ENCODE peak calls at places on chromosomes 5 and 9, in six cellular contexts. One of them, this sample, is unnamed.

GRCh38 chr9:129714393-129715051 is 38.3 kb downstream of the PTGES start:
- DNase-seq in A549: no peak
- DNase-seq in heart left ventricle: no peak
- DNase-seq in sigmoid colon: no peak
- DNase-seq in K562: no peak
- DNase-seq in PC-3: no peak
- DNase-seq in this sample: no peak

GRCh38 chr5:108753331-108753730 is 5.6 kb downstream of the FER start:
- DNase-seq in A549: no peak
- DNase-seq in heart left ventricle: no peak
- DNase-seq in PC-3: peak; percentile 44
- DNase-seq in sigmoid colon: no peak
- DNase-seq in K562: no peak
- DNase-seq in this sample: no peak

GRCh38 chr9:4292781-4293180 is 7.1 kb downstream of the GLIS3 start:
- DNase-seq in A549: no peak
- DNase-seq in sigmoid colon: no peak
- DNase-seq in PC-3: no peak
- DNase-seq in K562: no peak
- DNase-seq in heart left ventricle: no peak
- DNase-seq in this sample: no peak

GRCh38 chr5:113336975-113337374 is 97.8 kb downstream of the TSSK1B start:
- DNase-seq in sigmoid colon: no peak
- DNase-seq in K562: no peak
- DNase-seq in PC-3: peak; percentile 72
- DNase-seq in A549: peak; percentile 10
- DNase-seq in heart left ventricle: peak; percentile 40
- DNase-seq in this sample: peak; percentile 55

GRCh38 chr5:9851458-9851857 is 221.3 kb upstream of the TAS2R1 start:
- DNase-seq in A549: peak; percentile 10
- DNase-seq in PC-3: peak; percentile 92
- DNase-seq in heart left ventricle: no peak
- DNase-seq in sigmoid colon: no peak
- DNase-seq in K562: no peak
- DNase-seq in this sample: peak; percentile 18

GRCh38 chr5:143426437-143426991 is 23.0 kb upstream of the NR3C1 start:
- DNase-seq in PC-3: no peak
- DNase-seq in heart left ventricle: no peak
- DNase-seq in K562: no peak
- DNase-seq in A549: no peak
- DNase-seq in sigmoid colon: no peak
- DNase-seq in this sample: no peak

GRCh38 chr5:55437452-55437851 is 97.3 kb downstream of the PLPP1 start:
- DNase-seq in A549: no peak
- DNase-seq in PC-3: no peak
- DNase-seq in sigmoid colon: no peak
- DNase-seq in heart left ventricle: no peak
- DNase-seq in K562: no peak
- DNase-seq in this sample: no peak

GRCh38 chr9:89498845-89499480 is 1.1 kb upstream of the SEMA4D start:
- DNase-seq in heart left ventricle: no peak
- DNase-seq in K562: no peak
- DNase-seq in A549: no peak
- DNase-seq in PC-3: no peak
- DNase-seq in sigmoid colon: no peak
- DNase-seq in this sample: no peak

GRCh38 chr5:56244676-56245075 is 11.5 kb upstream of the ANKRD55 start:
- DNase-seq in sigmoid colon: no peak
- DNase-seq in K562: no peak
- DNase-seq in PC-3: no peak
- DNase-seq in heart left ventricle: no peak
- DNase-seq in A549: no peak
- DNase-seq in this sample: no peak

GRCh38 chr5:368162-369084 is 46.9 kb downstream of the AHRR start:
- DNase-seq in heart left ventricle: no peak
- DNase-seq in PC-3: no peak
- DNase-seq in A549: no peak
- DNase-seq in sigmoid colon: no peak
- DNase-seq in K562: no peak
- DNase-seq in this sample: no peak

GRCh38 chr5:124583469-124584350 is 162.7 kb downstream of the ZNF608 start:
- DNase-seq in K562: peak; percentile 24
- DNase-seq in heart left ventricle: no peak
- DNase-seq in PC-3: peak; percentile 80
- DNase-seq in A549: peak; percentile 56
- DNase-seq in sigmoid colon: no peak
- DNase-seq in this sample: peak; percentile 82

GRCh38 chr5:42880621-42881020 is 68.9 kb upstream of the SELENOP start:
- DNase-seq in sigmoid colon: no peak
- DNase-seq in heart left ventricle: no peak
- DNase-seq in PC-3: no peak
- DNase-seq in A549: no peak
- DNase-seq in K562: no peak
- DNase-seq in this sample: no peak

GRCh38 chr9:91465420-91465819 is 41.8 kb upstream of the NFIL3 start:
- DNase-seq in A549: no peak
- DNase-seq in PC-3: peak; percentile 81
- DNase-seq in sigmoid colon: no peak
- DNase-seq in heart left ventricle: no peak
- DNase-seq in K562: no peak
- DNase-seq in this sample: peak; percentile 31

GRCh38 chr9:6562194-6562593 is 83.3 kb downstream of the GLDC start:
- DNase-seq in K562: no peak
- DNase-seq in PC-3: no peak
- DNase-seq in A549: no peak
- DNase-seq in heart left ventricle: no peak
- DNase-seq in sigmoid colon: no peak
- DNase-seq in this sample: no peak

GRCh38 chr9:19466268-19466639 is 57.4 kb downstream of the ACER2 start:
- DNase-seq in A549: no peak
- DNase-seq in heart left ventricle: no peak
- DNase-seq in K562: no peak
- DNase-seq in PC-3: no peak
- DNase-seq in sigmoid colon: no peak
- DNase-seq in this sample: no peak

GRCh38 chr5:15560421-15560820 is 60.4 kb downstream of the FBXL7 start:
- DNase-seq in sigmoid colon: no peak
- DNase-seq in K562: no peak
- DNase-seq in heart left ventricle: no peak
- DNase-seq in PC-3: no peak
- DNase-seq in A549: no peak
- DNase-seq in this sample: no peak

GRCh38 chr9:110170728-110171257 is 37.2 kb downstream of the C9orf152 start:
- DNase-seq in sigmoid colon: no peak
- DNase-seq in heart left ventricle: no peak
- DNase-seq in PC-3: no peak
- DNase-seq in A549: no peak
- DNase-seq in K562: no peak
- DNase-seq in this sample: no peak

GRCh38 chr5:157516626-157517325 is 56.8 kb downstream of the NIPAL4 start:
- DNase-seq in sigmoid colon: peak; percentile 88
- DNase-seq in K562: no peak
- DNase-seq in A549: peak; percentile 24
- DNase-seq in PC-3: peak; percentile 69
- DNase-seq in heart left ventricle: peak; percentile 90
- DNase-seq in this sample: peak; percentile 16

GRCh38 chr9:26637101-26637500 is 255.5 kb downstream of the CAAP1 start:
- DNase-seq in sigmoid colon: no peak
- DNase-seq in PC-3: no peak
- DNase-seq in heart left ventricle: no peak
- DNase-seq in K562: no peak
- DNase-seq in A549: no peak
- DNase-seq in this sample: no peak

GRCh38 chr5:127312131-127312530 is 21.5 kb downstream of the MEGF10 start:
- DNase-seq in sigmoid colon: no peak
- DNase-seq in A549: no peak
- DNase-seq in PC-3: no peak
- DNase-seq in K562: no peak
- DNase-seq in heart left ventricle: no peak
- DNase-seq in this sample: no peak

GRCh38 chr5:80399553-80400239 is 8.2 kb upstream of the ZFYVE16 start:
- DNase-seq in heart left ventricle: no peak
- DNase-seq in PC-3: peak; percentile 8
- DNase-seq in K562: peak; percentile 11
- DNase-seq in sigmoid colon: no peak
- DNase-seq in A549: peak; percentile 11
- DNase-seq in this sample: peak; percentile 21

GRCh38 chr9:105877719-105878118 is 183.4 kb downstream of the TMEM38B start:
- DNase-seq in K562: no peak
- DNase-seq in heart left ventricle: no peak
- DNase-seq in PC-3: no peak
- DNase-seq in A549: no peak
- DNase-seq in sigmoid colon: no peak
- DNase-seq in this sample: no peak

GRCh38 chr5:32597046-32597629 is 11.8 kb downstream of the SUB1 start:
- DNase-seq in K562: no peak
- DNase-seq in sigmoid colon: no peak
- DNase-seq in PC-3: no peak
- DNase-seq in heart left ventricle: no peak
- DNase-seq in A549: no peak
- DNase-seq in this sample: no peak

DNA sequence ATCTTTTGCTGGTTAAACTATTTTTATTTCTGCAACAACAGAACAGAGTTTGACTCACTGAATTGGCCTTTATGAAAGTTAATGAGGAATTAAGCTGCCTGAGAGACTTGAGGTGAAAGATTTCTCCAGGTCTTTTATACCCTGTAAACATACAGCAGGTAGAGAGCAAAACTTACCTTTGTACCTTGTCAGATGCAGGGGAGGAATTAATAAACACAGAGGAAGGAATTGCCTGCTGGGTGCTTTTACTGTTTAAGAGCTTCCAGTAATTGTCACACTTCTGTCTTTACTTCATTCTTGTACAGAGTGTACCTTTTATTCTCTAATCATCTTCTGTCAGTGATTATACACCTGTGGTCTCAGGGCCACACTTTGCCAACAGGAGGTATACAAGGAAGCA is 94.0 kb upstream of the GRIN3A start:
- DNase-seq in PC-3: no peak
- DNase-seq in heart left ventricle: no peak
- DNase-seq in K562: no peak
- DNase-seq in sigmoid colon: no peak
- DNase-seq in A549: no peak
- DNase-seq in this sample: no peak
- H3K27ac ChIP-seq in PC-3: no peak overlapping the region
- H3K27ac ChIP-seq in heart left ventricle: no peak overlapping the region
- H3K27ac ChIP-seq in K562: no peak overlapping the region
- H3K27ac ChIP-seq in sigmoid colon: no peak overlapping the region
- H3K27ac ChIP-seq in A549: no peak overlapping the region
- H3K27ac ChIP-seq in this sample: no peak overlapping the region

DNA sequence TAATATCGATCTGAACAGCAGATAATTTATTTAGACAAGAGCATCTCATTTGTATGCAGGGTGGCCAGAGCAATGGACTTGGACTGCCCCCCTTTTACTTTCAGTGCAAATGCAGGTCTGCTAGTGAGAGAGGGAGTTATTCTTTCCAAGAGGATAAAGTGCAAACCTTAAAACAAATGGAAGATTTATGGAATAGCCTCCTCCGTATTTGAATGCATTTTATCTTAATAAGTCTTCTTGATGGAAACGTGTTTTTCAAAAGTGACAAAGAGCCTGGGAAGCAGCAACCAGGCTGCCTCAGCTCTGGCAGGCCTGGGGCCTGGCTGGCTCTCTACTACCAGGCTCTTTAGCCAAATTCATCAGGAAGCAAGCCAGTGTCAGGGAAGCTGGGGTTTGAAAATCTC is 6.8 kb downstream of the NR2F1 start:
- DNase-seq in sigmoid colon: no peak
- DNase-seq in heart left ventricle: no peak
- DNase-seq in K562: no peak
- DNase-seq in A549: no peak
- DNase-seq in PC-3: no peak
- DNase-seq in this sample: no peak
- TF ChIP-seq CTCF in sigmoid colon: no peak
- TF ChIP-seq CTCF in heart left ventricle: no peak
- TF ChIP-seq CTCF in K562: no peak
- TF ChIP-seq CTCF in A549: no peak
- TF ChIP-seq CTCF in PC-3: no peak
- TF ChIP-seq CTCF in this sample: no peak

GRCh38 chr5:139560752-139561654 is at the start of gene UBE2D2:
- DNase-seq in K562: peak; percentile 96
- DNase-seq in sigmoid colon: peak; percentile 99
- DNase-seq in heart left ventricle: peak; percentile 98
- DNase-seq in PC-3: peak; percentile 98
- DNase-seq in A549: peak; percentile 95
- DNase-seq in this sample: peak; percentile 99

GRCh38 chr5:139566611-139567010 is 5.5 kb downstream of the UBE2D2 start:
- DNase-seq in heart left ventricle: no peak
- DNase-seq in K562: no peak
- DNase-seq in PC-3: no peak
- DNase-seq in sigmoid colon: no peak
- DNase-seq in A549: no peak
- DNase-seq in this sample: no peak

GRCh38 chr5:139565411-139566305 is 4.5 kb downstream of the UBE2D2 start:
- DNase-seq in A549: no peak
- DNase-seq in PC-3: no peak
- DNase-seq in K562: no peak
- DNase-seq in heart left ventricle: no peak
- DNase-seq in sigmoid colon: peak; percentile 22
- DNase-seq in this sample: no peak

GRCh38 chr5:139561655-139562451 is 714 bp downstream of the UBE2D2 start:
- DNase-seq in A549: peak; percentile 68
- DNase-seq in K562: peak; percentile 84
- DNase-seq in sigmoid colon: peak; percentile 76
- DNase-seq in heart left ventricle: peak; percentile 47
- DNase-seq in PC-3: peak; percentile 24
- DNase-seq in this sample: peak; percentile 69

GRCh38 chr5:139562847-139563246 is 1.7 kb downstream of the UBE2D2 start:
- DNase-seq in A549: no peak
- DNase-seq in K562: no peak
- DNase-seq in sigmoid colon: peak; percentile 15
- DNase-seq in PC-3: peak; percentile 21
- DNase-seq in heart left ventricle: no peak
- DNase-seq in this sample: no peak
- H3K27ac ChIP-seq in A549: peak overlapping the region; percentile 87
- H3K27ac ChIP-seq in K562: peak overlapping the region; percentile 91
- H3K27ac ChIP-seq in sigmoid colon: peak overlapping the region; percentile 97
- H3K27ac ChIP-seq in PC-3: no peak overlapping the region
- H3K27ac ChIP-seq in heart left ventricle: no peak overlapping the region
- H3K27ac ChIP-seq in this sample: no peak overlapping the region

GRCh38 chr9:71472400-71472799 is 295.9 kb downstream of the CEMIP2 start:
- DNase-seq in K562: no peak
- DNase-seq in A549: no peak
- DNase-seq in sigmoid colon: no peak
- DNase-seq in heart left ventricle: no peak
- DNase-seq in PC-3: no peak
- DNase-seq in this sample: no peak
- TF ChIP-seq CTCF in K562: no peak
- TF ChIP-seq CTCF in A549: no peak
- TF ChIP-seq CTCF in sigmoid colon: no peak
- TF ChIP-seq CTCF in heart left ventricle: no peak
- TF ChIP-seq CTCF in PC-3: no peak
- TF ChIP-seq CTCF in this sample: no peak

This sample was measured in RWPE1.